ENCODE peak calls at places on chromosomes 1 and 21, in six cellular contexts. Y, S, J, F, N and Q are unnamed samples.

GRCh38 chr1:204151562-204152309 is at the start of gene ETNK2:
- DNase-seq in F (peak), Y (peak), J (peak), S (peak), N (peak), Q (peak)

GRCh38 chr1:84603941-84604830 is 29.9 kb upstream of the CTBS start:
- DNase-seq in Y (no peak), F (no peak), J (peak), N (no peak), S (peak), Q (peak)

GRCh38 chr1:21233480-21233879 is 56.8 kb downstream of the ECE1 start:
- DNase-seq in S (no peak), F (no peak), N (no peak), J (no peak), Y (no peak), Q (no peak)

GRCh38 chr1:221810406-221810805 is 68.5 kb upstream of the DUSP10 start:
- DNase-seq in Y (no peak), S (no peak), F (no peak), J (no peak), N (no peak), Q (no peak)

GRCh38 chr1:197806718-197807117 is 31.4 kb upstream of the DENND1B start:
- DNase-seq in N (no peak), S (no peak), J (no peak), Y (no peak), F (no peak), Q (no peak)

GRCh38 chr21:41307219-41307618 is 9.4 kb upstream of the FAM3B start:
- DNase-seq in S (no peak), J (no peak), Y (no peak), F (no peak), N (no peak), Q (no peak)

GRCh38 chr1:25033828-25034451 is 103.9 kb upstream of the RUNX3 start:
- DNase-seq in J (peak), S (peak), N (no peak), Y (peak), F (no peak), Q (no peak)

GRCh38 chr1:185155600-185156320 is 993 bp downstream of the TRMT1L start:
- DNase-seq in S (no peak), Y (peak), N (no peak), J (no peak), F (no peak), Q (peak)

GRCh38 chr1:232973652-232974611 is 23.5 kb downstream of the NTPCR start:
- DNase-seq in S (no peak), N (no peak), Y (no peak), F (no peak), J (no peak), Q (no peak)

GRCh38 chr21:46051821-46052675 is 45.9 kb upstream of the COL6A2 start:
- DNase-seq in S (no peak), F (no peak), Y (no peak), J (peak), N (no peak), Q (no peak)

GRCh38 chr1:7669559-7670208 is 101.4 kb upstream of the VAMP3 start:
- DNase-seq in F (peak), J (no peak), N (peak), Y (peak), S (peak), Q (peak)

GRCh38 chr1:58206749-58207148 is 339.8 kb downstream of the OMA1 start:
- DNase-seq in Y (no peak), J (no peak), S (no peak), F (no peak), N (no peak), Q (peak)

GRCh38 chr1:39288735-39289465 is 84.4 kb downstream of the MACF1 start:
- DNase-seq in Y (no peak), N (no peak), S (no peak), F (no peak), J (no peak), Q (no peak)

GRCh38 chr1:198423701-198424100 is 116.8 kb downstream of the ATP6V1G3 start:
- DNase-seq in S (no peak), N (no peak), Y (no peak), F (no peak), J (no peak), Q (no peak)

GRCh38 chr1:26373281-26373680 is 731 bp upstream of the ZNF683 start:
- DNase-seq in N (peak), S (no peak), F (no peak), Y (no peak), J (no peak), Q (no peak)

GRCh38 chr1:121558514-121558913 is 373.7 kb downstream of the SRGAP2C start:
- DNase-seq in F (no peak), Y (no peak), S (no peak), N (no peak), J (no peak), Q (peak)

GRCh38 chr1:160821627-160822026 is 25.7 kb downstream of the LY9 start:
- DNase-seq in S (no peak), N (no peak), J (no peak), Y (no peak), F (no peak), Q (no peak)

GRCh38 chr1:184141481-184141880 is 90.0 kb downstream of the TSEN15 start:
- DNase-seq in N (no peak), J (no peak), S (no peak), Y (no peak), F (no peak), Q (no peak)

GRCh38 chr1:159826436-159827101 is at the start of gene SLAMF8:
- DNase-seq in S (peak), Y (peak), N (peak), J (no peak), F (peak), Q (no peak)

GRCh38 chr1:100736766-100737165 is 17.2 kb downstream of the VCAM1 start:
- DNase-seq in N (no peak), Y (no peak), S (no peak), J (no peak), F (no peak), Q (no peak)

GRCh38 chr1:6962956-6963915 is 178.0 kb downstream of the CAMTA1 start:
- DNase-seq in N (peak), Y (peak), S (peak), J (peak), F (peak), Q (peak)

GRCh38 chr1:192512426-192513125 is 63.0 kb upstream of the RGS1 start:
- DNase-seq in N (no peak), F (no peak), S (no peak), Y (no peak), J (no peak), Q (peak)

GRCh38 chr1:241086686-241087085 is 270.3 kb downstream of the RGS7 start:
- DNase-seq in S (no peak), J (no peak), Y (no peak), N (no peak), F (no peak), Q (no peak)

GRCh38 chr1:200732438-200732837 is 6.3 kb upstream of the CAMSAP2 start:
- DNase-seq in F (no peak), J (no peak), Y (no peak), S (no peak), N (no peak), Q (no peak)

GRCh38 chr1:2351723-2352122 is 39.6 kb downstream of the MORN1 start:
- DNase-seq in Y (no peak), S (no peak), N (no peak), J (peak), F (no peak), Q (no peak)

GRCh38 chr1:239912471-239912870 is 179.2 kb upstream of the FMN2 start:
- DNase-seq in J (no peak), N (no peak), S (no peak), F (no peak), Y (no peak), Q (no peak)

GRCh38 chr1:240575976-240576666 is 35.8 kb downstream of the GREM2 start:
- DNase-seq in S (no peak), F (peak), Y (no peak), N (peak), J (no peak), Q (peak)

GRCh38 chr1:170864238-170864637 is 71.1 kb upstream of the MROH9 start:
- DNase-seq in F (no peak), N (no peak), Y (no peak), J (no peak), S (no peak), Q (no peak)

GRCh38 chr1:175314300-175314699 is 121.7 kb upstream of the KIAA0040 start:
- DNase-seq in S (no peak), F (no peak), N (no peak), Y (no peak), J (no peak), Q (no peak)

GRCh38 chr1:114154146-114154962 is 685 bp upstream of the SYT6 start:
- DNase-seq in F (no peak), J (no peak), Y (no peak), N (no peak), S (no peak), Q (peak)

GRCh38 chr1:236033336-236033735 is 31.6 kb downstream of the NID1 start:
- DNase-seq in F (no peak), Y (no peak), S (no peak), J (no peak), N (no peak), Q (no peak)

GRCh38 chr1:162857850-162858249 is 3.1 kb downstream of the CCDC190 start:
- DNase-seq in Y (no peak), S (no peak), F (no peak), N (no peak), J (no peak), Q (no peak)

GRCh38 chr1:67723620-67724019 is 38.6 kb downstream of the GADD45A start:
- DNase-seq in F (no peak), Y (no peak), N (no peak), S (no peak), J (no peak), Q (no peak)

GRCh38 chr1:61812916-61813315 is 70.6 kb downstream of the PATJ start:
- DNase-seq in S (no peak), Y (no peak), N (no peak), J (no peak), F (no peak), Q (no peak)

GRCh38 chr1:53851571-53852282 is 13.6 kb upstream of the NDC1 start:
- DNase-seq in N (no peak), J (no peak), Y (no peak), S (no peak), F (no peak), Q (no peak)

GRCh38 chr1:213266983-213267772 is 216.1 kb downstream of the RPS6KC1 start:
- DNase-seq in Y (no peak), J (no peak), S (no peak), F (no peak), N (no peak), Q (no peak)